ENCODE peak calls at places on chromosomes 12 and 14, in six cellular contexts. M is astrocyte, Y is fibroblast of lung, W is mammary epithelial cell, K is suprapubic skin, C is heart right ventricle. F is an unnamed sample.

GRCh38 chr12:120247621-120248030 is 17.9 kb downstream of the PXN start:
- DNase-seq in C (no peak), M (peak; percentile 71), W (peak; percentile 73), K (no peak), Y (peak; percentile 77), F (no peak)

GRCh38 chr14:44564908-44565307 is 57.8 kb upstream of the FSCB start:
- DNase-seq in Y (peak; percentile 30), K (no peak), W (peak; percentile 23), C (no peak), M (peak; percentile 11), F (no peak)

GRCh38 chr12:57095440-57095839 is 6.5 kb downstream of the NAB2 start:
- DNase-seq in C (no peak), K (no peak), M (no peak), Y (no peak), W (no peak), F (no peak)

GRCh38 chr12:77947326-77947725 is 116.6 kb downstream of the NAV3 start:
- DNase-seq in C (no peak), K (no peak), Y (peak; percentile 81), M (peak; percentile 77), W (peak; percentile 21), F (no peak)

GRCh38 chr12:117069926-117070900 is 29.0 kb downstream of the TESC start:
- DNase-seq in C (no peak), Y (no peak), K (no peak), M (no peak), W (no peak), F (no peak)

GRCh38 chr12:51773145-51773869 is 75.2 kb downstream of the FIGNL2 start:
- DNase-seq in K (no peak), W (peak; percentile 73), Y (peak; percentile 73), C (no peak), M (peak; percentile 64), F (no peak)

GRCh38 chr14:96588410-96589249 is 86.4 kb downstream of the PAPOLA start:
- DNase-seq in M (no peak), Y (no peak), C (no peak), K (peak; percentile 53), W (no peak), F (no peak)

GRCh38 chr12:109259545-109259895 is 49.6 kb downstream of the FOXN4 start:
- DNase-seq in C (no peak), K (no peak), Y (no peak), W (no peak), M (no peak), F (no peak)

GRCh38 chr14:91545946-91546716 is 36.0 kb upstream of the PPP4R3A start:
- DNase-seq in Y (no peak), C (no peak), K (no peak), M (no peak), W (no peak), F (no peak)

GRCh38 chr14:59438148-59438766 is 26.9 kb downstream of the GPR135 start:
- DNase-seq in K (no peak), W (peak; percentile 74), Y (peak; percentile 91), C (no peak), M (peak; percentile 91), F (no peak)
- H3K27ac ChIP-seq in K (no peak overlapping the region), W (no peak overlapping the region), Y (peak overlapping the region; percentile 26), C (peak overlapping the region; percentile 20), M (peak overlapping the region; percentile 29), F (no peak overlapping the region)

GRCh38 chr12:47192046-47192445 is 112.3 kb upstream of the AMIGO2 start:
- DNase-seq in M (no peak), C (no peak), Y (no peak), K (no peak), W (no peak), F (no peak)

GRCh38 chr12:47188576-47189441 is 109.0 kb upstream of the AMIGO2 start:
- DNase-seq in C (no peak), K (no peak), W (peak; percentile 4), Y (peak; percentile 83), M (peak; percentile 75), F (no peak)

GRCh38 chr12:47190271-47190750 is 110.6 kb upstream of the AMIGO2 start:
- DNase-seq in W (peak; percentile 80), C (no peak), M (peak; percentile 78), K (no peak), Y (peak; percentile 86), F (no peak)

GRCh38 chr12:47189753-47190152 is 110.0 kb upstream of the AMIGO2 start:
- DNase-seq in W (no peak), C (no peak), K (no peak), Y (no peak), M (no peak), F (no peak)

DNA sequence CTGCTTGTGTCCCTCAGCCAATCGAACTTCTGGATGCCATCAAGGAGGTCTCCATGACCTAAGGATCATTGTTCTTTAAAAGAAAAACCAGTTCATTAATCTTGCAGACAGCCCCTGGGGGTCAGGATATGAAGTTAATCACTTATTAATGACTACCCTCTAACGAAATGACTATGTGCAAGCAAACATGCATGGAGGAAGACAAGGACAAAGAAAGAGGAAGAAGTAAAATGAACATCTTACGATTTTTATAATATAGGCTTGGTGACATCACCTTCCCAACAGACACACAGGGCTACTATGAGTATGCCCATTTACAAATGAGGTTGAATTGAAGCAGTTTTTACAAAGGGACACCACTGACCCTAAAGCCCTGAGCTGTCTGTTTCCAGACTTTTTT is 111.1 kb upstream of the AMIGO2 start:
- DNase-seq in Y (no peak), M (no peak), W (no peak), K (no peak), C (no peak), F (no peak)
- H3K4me1 ChIP-seq in Y (peaks cover 2% of the 10 kb centered on the region), M (peaks cover 34% of the 10 kb centered on the region), W (peaks cover 17% of the 10 kb centered on the region), K (no peaks in the 10 kb centered on the region), C (peaks cover 9% of the 10 kb centered on the region), F (no peaks in the 10 kb centered on the region)

GRCh38 chr12:69331846-69332684 is 16.1 kb upstream of the LYZ start:
- DNase-seq in Y (no peak), K (no peak), M (no peak), W (no peak), C (no peak), F (peak; percentile 36)
- H3K27ac ChIP-seq in Y (no peak overlapping the region), K (no peak overlapping the region), M (no peak overlapping the region), W (no peak overlapping the region), C (no peak overlapping the region), F (peak overlapping the region; percentile 86)

DNA sequence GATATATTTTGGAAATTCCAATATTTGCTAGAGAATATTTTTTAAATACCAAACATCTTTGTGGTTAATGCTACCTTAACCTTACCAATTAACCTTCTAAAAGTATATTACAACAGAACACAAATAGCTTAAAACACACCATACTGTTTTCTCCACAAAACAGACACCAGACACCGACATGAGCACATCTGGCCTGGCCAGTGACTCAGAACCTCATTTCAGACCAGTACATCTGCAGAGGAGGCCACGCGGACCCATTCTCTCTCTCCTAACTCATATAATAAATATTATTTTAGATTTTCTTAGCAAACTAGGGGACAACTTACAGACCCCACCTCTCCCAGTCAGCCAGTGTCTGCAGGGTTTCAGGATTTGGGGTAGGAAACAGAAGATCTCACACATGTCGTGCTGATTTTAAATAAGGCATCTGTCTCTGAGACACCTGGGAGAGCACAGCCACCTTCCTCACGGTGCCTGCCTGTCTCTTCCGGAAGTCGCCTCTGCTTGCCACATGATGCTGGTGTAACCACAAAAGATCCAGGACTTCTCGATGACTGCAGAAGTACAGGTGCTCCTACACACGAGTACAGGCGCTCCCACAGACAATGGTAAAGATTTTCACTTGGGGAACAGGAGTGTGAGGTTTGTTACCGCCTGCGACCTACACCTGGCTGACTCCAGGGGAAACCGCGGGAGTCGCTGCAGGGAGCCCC is 9.7 kb upstream of the ANKLE2 start:
- DNase-seq in K (no peak), Y (peak; percentile 33), M (no peak), W (no peak), C (no peak), F (no peak)
- H3K4me1 ChIP-seq in K (peaks cover 19% of the 10 kb centered on the region), Y (peaks cover 10% of the 10 kb centered on the region), M (peaks cover 9% of the 10 kb centered on the region), W (no peaks in the 10 kb centered on the region), C (peaks cover 8% of the 10 kb centered on the region), F (no peaks in the 10 kb centered on the region)

GRCh38 chr14:79016828-79017505 is 846.8 kb downstream of the NRXN3 start:
- DNase-seq in Y (peak; percentile 89), K (no peak), C (no peak), W (peak; percentile 48), M (peak; percentile 84), F (no peak)

GRCh38 chr14:79009286-79009685 is 839.1 kb downstream of the NRXN3 start:
- DNase-seq in Y (peak; percentile 77), M (peak; percentile 72), K (no peak), W (no peak), C (no peak), F (no peak)

GRCh38 chr14:79011920-79012204 is 841.7 kb downstream of the NRXN3 start:
- DNase-seq in M (peak; percentile 38), Y (peak; percentile 60), K (no peak), W (no peak), C (no peak), F (no peak)

GRCh38 chr14:79011091-79011919 is 841.1 kb downstream of the NRXN3 start:
- DNase-seq in C (no peak), K (no peak), Y (peak; percentile 75), W (peak; percentile 89), M (peak; percentile 62), F (peak; percentile 18)
- H3K27ac ChIP-seq in C (no peak overlapping the region), K (no peak overlapping the region), Y (peak overlapping the region; percentile 0), W (peak overlapping the region; percentile 78), M (peak overlapping the region; percentile 82), F (no peak overlapping the region)

DNA sequence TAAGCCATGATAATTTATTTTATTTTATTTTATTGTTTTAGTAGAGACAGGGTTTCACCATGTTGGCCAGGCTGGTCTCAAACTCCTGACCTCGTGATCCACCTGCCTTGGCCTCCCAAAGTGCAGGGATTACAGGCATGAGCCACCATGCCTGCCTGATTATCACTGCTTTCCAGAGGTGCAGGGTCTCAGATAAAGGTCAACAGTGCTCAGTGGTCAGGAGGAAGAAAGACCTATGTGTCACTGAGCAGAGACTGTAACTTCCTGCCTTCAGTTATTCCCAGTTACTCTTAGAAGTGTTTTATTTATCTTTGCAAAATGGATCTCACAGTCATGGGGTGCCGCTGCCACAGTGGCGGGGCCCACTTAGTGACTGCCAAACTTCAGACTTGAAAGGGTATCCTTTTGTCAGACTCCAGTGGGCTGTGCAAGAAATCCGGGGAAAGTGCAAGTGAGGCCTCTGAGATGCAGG is 59.3 kb upstream of the BICD1 start:
- DNase-seq in K (no peak), W (no peak), C (no peak), M (no peak), Y (no peak), F (no peak)
- H3K4me1 ChIP-seq in K (no peaks in the 10 kb centered on the region), W (peaks cover 12% of the 10 kb centered on the region), C (peaks cover 4% of the 10 kb centered on the region), M (peaks cover 4% of the 10 kb centered on the region), Y (no peaks in the 10 kb centered on the region), F (no peaks in the 10 kb centered on the region)

DNA sequence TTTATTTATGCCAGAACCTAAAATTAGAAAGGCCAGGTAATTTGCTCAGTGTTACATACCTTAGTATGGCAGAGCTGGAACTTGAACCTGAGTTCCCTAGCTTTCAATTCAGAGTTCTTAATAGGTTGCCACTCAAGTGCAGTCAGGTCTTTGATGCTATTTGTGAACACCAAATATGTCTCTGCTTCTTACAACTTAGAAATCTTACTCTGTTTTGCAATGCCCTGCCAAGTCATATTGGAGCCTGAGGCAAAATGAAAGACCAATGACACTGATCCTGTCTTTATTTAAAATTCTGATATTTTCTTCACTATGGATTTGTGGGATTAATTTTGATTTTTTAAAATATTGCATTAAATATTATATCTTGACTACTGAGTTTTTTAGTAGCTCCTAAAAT is 340.7 kb downstream of the RAD51B start:
- DNase-seq in W (no peak), M (no peak), K (no peak), C (no peak), Y (no peak), F (no peak)
- H3K27ac ChIP-seq in W (no peak overlapping the region), M (no peak overlapping the region), K (peak overlapping the region; percentile 66), C (no peak overlapping the region), Y (no peak overlapping the region), F (no peak overlapping the region)

F was measured in colonic mucosa.